ENCODE peak calls at places on chromosomes 2 and 18, in six cellular contexts. G, K, W, E, U and Z are unnamed samples.

GRCh38 chr2:74813201-74813600 is 20.7 kb upstream of the HK2 start:
- DNase-seq in G (no peak), K (no peak), W (no peak), E (no peak), U (no peak), Z (no peak)

GRCh38 chr2:12452211-12452610 is 264.5 kb upstream of the TRIB2 start:
- DNase-seq in G (no peak), K (peak; percentile 81), W (no peak), E (peak; percentile 96), U (peak; percentile 7), Z (no peak)

GRCh38 chr2:15359716-15360531 is 201.2 kb downstream of the NBAS start:
- DNase-seq in G (no peak), K (peak; percentile 87), W (no peak), E (peak; percentile 93), U (peak; percentile 85), Z (no peak)

GRCh38 chr2:216777637-216778273 is 82.1 kb downstream of the TNP1 start:
- DNase-seq in G (peak; percentile 58), K (peak; percentile 77), W (peak; percentile 43), E (peak; percentile 49), U (peak; percentile 89), Z (peak; percentile 82)

GRCh38 chr2:105636109-105636740 is 108.5 kb upstream of the NCK2 start:
- DNase-seq in G (no peak), K (no peak), W (no peak), E (no peak), U (no peak), Z (no peak)

GRCh38 chr2:18752022-18752493 is 162.7 kb upstream of the NT5C1B start:
- DNase-seq in G (no peak), K (peak; percentile 95), W (no peak), E (peak; percentile 39), U (no peak), Z (no peak)

GRCh38 chr2:3493610-3493997 is 25.7 kb downstream of the ADI1 start:
- DNase-seq in G (peak; percentile 21), K (no peak), W (peak; percentile 15), E (peak; percentile 75), U (peak; percentile 50), Z (peak; percentile 72)

GRCh38 chr2:18855027-18855426 is 265.7 kb upstream of the NT5C1B start:
- DNase-seq in G (no peak), K (peak; percentile 25), W (no peak), E (peak; percentile 22), U (peak; percentile 56), Z (no peak)

GRCh38 chr2:9782197-9782719 is 61.0 kb upstream of the TAF1B start:
- DNase-seq in G (no peak), K (no peak), W (no peak), E (no peak), U (peak; percentile 93), Z (no peak)

GRCh38 chr2:159902722-159903121 is 104.7 kb upstream of the CD302 start:
- DNase-seq in G (no peak), K (no peak), W (no peak), E (no peak), U (no peak), Z (no peak)

GRCh38 chr2:166333809-166334208 is 41.9 kb downstream of the SCN9A start:
- DNase-seq in G (no peak), K (no peak), W (no peak), E (peak; percentile 49), U (no peak), Z (no peak)

GRCh38 chr2:136384541-136385303 is 266.8 kb upstream of the CXCR4 start:
- DNase-seq in G (no peak), K (peak; percentile 37), W (peak; percentile 14), E (peak; percentile 5), U (peak; percentile 98), Z (peak; percentile 39)

GRCh38 chr2:53558867-53559266 is 208.7 kb upstream of the CHAC2 start:
- DNase-seq in G (no peak), K (no peak), W (no peak), E (no peak), U (no peak), Z (no peak)

GRCh38 chr2:120474486-120474885 is 128.6 kb downstream of the INHBB start:
- DNase-seq in G (no peak), K (no peak), W (no peak), E (no peak), U (no peak), Z (no peak)

GRCh38 chr2:20218331-20219320 is 6.3 kb downstream of the SDC1 start:
- DNase-seq in G (no peak), K (no peak), W (no peak), E (no peak), U (no peak), Z (no peak)

GRCh38 chr2:65025453-65026128 is 30.6 kb upstream of the CEP68 start:
- DNase-seq in G (no peak), K (no peak), W (no peak), E (no peak), U (no peak), Z (no peak)

GRCh38 chr2:189821953-189822748 is 37.9 kb downstream of the PMS1 start:
- DNase-seq in G (no peak), K (peak; percentile 88), W (no peak), E (peak; percentile 85), U (peak; percentile 76), Z (no peak)

GRCh38 chr2:232982926-232983668 is 30.0 kb downstream of the NGEF start:
- DNase-seq in G (no peak), K (no peak), W (peak; percentile 20), E (no peak), U (no peak), Z (peak; percentile 71)

GRCh38 chr18:54923339-54923956 is 35.8 kb downstream of the CCDC68 start:
- DNase-seq in G (no peak), K (peak; percentile 83), W (no peak), E (no peak), U (no peak), Z (no peak)

GRCh38 chr2:47232738-47233415 is 77.8 kb upstream of the STPG4 start:
- DNase-seq in G (no peak), K (peak; percentile 64), W (no peak), E (peak; percentile 82), U (no peak), Z (no peak)

GRCh38 chr2:159124931-159125467 is 156.6 kb downstream of the TANC1 start:
- DNase-seq in G (no peak), K (no peak), W (no peak), E (no peak), U (peak; percentile 17), Z (no peak)

GRCh38 chr2:205964111-205964761 is 121.7 kb downstream of the INO80D start:
- DNase-seq in G (no peak), K (no peak), W (no peak), E (no peak), U (no peak), Z (no peak)

GRCh38 chr2:205965707-205966106 is 120.3 kb downstream of the INO80D start:
- DNase-seq in G (no peak), K (no peak), W (no peak), E (no peak), U (no peak), Z (no peak)

GRCh38 chr2:205970348-205970747 is 115.6 kb downstream of the INO80D start:
- DNase-seq in G (no peak), K (no peak), W (no peak), E (no peak), U (no peak), Z (no peak)

GRCh38 chr2:205969584-205969983 is 116.4 kb downstream of the INO80D start:
- DNase-seq in G (no peak), K (no peak), W (no peak), E (no peak), U (no peak), Z (no peak)

GRCh38 chr2:205967391-205968075 is 118.4 kb downstream of the INO80D start:
- DNase-seq in G (no peak), K (peak; percentile 55), W (no peak), E (peak; percentile 25), U (no peak), Z (no peak)
- H3K27ac ChIP-seq in G (no peak overlapping the region), K (no peak overlapping the region), W (no peak overlapping the region), E (no peak overlapping the region), U (no peak overlapping the region), Z (no peak overlapping the region)

GRCh38 chr2:169013628-169014026 is 17.5 kb downstream of the ABCB11 start:
- DNase-seq in G (no peak), K (no peak), W (no peak), E (no peak), U (no peak), Z (no peak)

GRCh38 chr2:169012812-169013627 is 18.1 kb downstream of the ABCB11 start:
- DNase-seq in G (no peak), K (no peak), W (no peak), E (no peak), U (no peak), Z (no peak)

GRCh38 chr2:169015943-169016342 is 15.2 kb downstream of the ABCB11 start:
- DNase-seq in G (no peak), K (no peak), W (no peak), E (no peak), U (no peak), Z (no peak)

GRCh38 chr2:169011698-169012097 is 19.4 kb downstream of the ABCB11 start:
- DNase-seq in G (no peak), K (no peak), W (no peak), E (no peak), U (no peak), Z (no peak)

GRCh38 chr2:169014780-169015179 is 16.3 kb downstream of the ABCB11 start:
- DNase-seq in G (no peak), K (no peak), W (no peak), E (no peak), U (no peak), Z (no peak)
- H2AK5ac ChIP-seq in G (no peak overlapping the region), K (no peak overlapping the region), W (no peak overlapping the region), E (no peak overlapping the region), U (no peak overlapping the region), Z (no peak overlapping the region)

GRCh38 chr2:42316910-42317309 is 44.1 kb downstream of the COX7A2L start:
- DNase-seq in G (no peak), K (no peak), W (no peak), E (no peak), U (no peak), Z (no peak)

GRCh38 chr2:42314892-42315468 is 46.0 kb downstream of the COX7A2L start:
- DNase-seq in G (no peak), K (peak; percentile 90), W (no peak), E (peak; percentile 96), U (peak; percentile 92), Z (no peak)

GRCh38 chr2:42319265-42319664 is 41.8 kb downstream of the COX7A2L start:
- DNase-seq in G (no peak), K (no peak), W (no peak), E (no peak), U (no peak), Z (no peak)

GRCh38 chr2:42317945-42318344 is 43.1 kb downstream of the COX7A2L start:
- DNase-seq in G (no peak), K (no peak), W (no peak), E (no peak), U (no peak), Z (no peak)

GRCh38 chr2:42317486-42317885 is 43.5 kb downstream of the COX7A2L start:
- DNase-seq in G (no peak), K (no peak), W (no peak), E (no peak), U (no peak), Z (no peak)
- H3K27ac ChIP-seq in G (no peak overlapping the region), K (no peak overlapping the region), W (no peak overlapping the region), E (no peak overlapping the region), U (no peak overlapping the region), Z (no peak overlapping the region)

DNA sequence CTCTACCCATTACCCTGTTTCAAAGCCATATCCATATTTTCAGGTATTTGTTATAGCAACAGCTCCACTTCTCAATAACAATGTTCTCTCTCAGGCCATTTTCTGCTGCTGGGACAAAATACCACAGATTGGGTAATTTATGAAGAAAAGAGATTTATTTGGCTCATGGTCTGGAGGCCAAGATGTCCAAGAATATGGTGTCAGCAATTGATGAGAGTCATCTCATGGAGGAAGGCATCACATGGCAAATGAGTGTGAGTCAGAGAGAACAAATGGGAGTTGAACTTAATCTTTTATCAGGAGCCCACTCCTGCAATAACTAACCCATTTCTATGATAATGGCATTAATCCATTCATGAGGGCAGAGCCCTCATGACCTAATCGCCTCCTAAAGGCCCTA is 9.1 kb upstream of the GLS start:
- DNase-seq in G (no peak), K (no peak), W (no peak), E (no peak), U (no peak), Z (no peak)
- H2AK5ac ChIP-seq in G (no peak overlapping the region), K (no peak overlapping the region), W (no peak overlapping the region), E (no peak overlapping the region), U (no peak overlapping the region), Z (no peak overlapping the region)